ENCODE peak calls at places on chromosomes 13 and 19, in five cellular contexts. B, Q, F, C and G are unnamed samples.

GRCh38 chr19:35784401-35785086 is 9.2 kb downstream of the ARHGAP33 start:
- DNase-seq in B (no peak), Q (no peak), F (no peak), C (no peak), G (no peak)

GRCh38 chr19:493391-494170 is 2.7 kb upstream of the MADCAM1 start:
- DNase-seq in B (no peak), Q (peak), F (no peak), C (no peak), G (no peak)

GRCh38 chr13:57003682-57004081 is 137.0 kb upstream of the PRR20A start:
- DNase-seq in B (no peak), Q (no peak), F (no peak), C (no peak), G (no peak)

GRCh38 chr13:32381539-32381938 is 46.4 kb downstream of the N4BP2L1 start:
- DNase-seq in B (no peak), Q (peak), F (no peak), C (no peak), G (no peak)

GRCh38 chr13:107866666-107867623 is 348.4 kb downstream of the LIG4 start:
- DNase-seq in B (no peak), Q (no peak), F (no peak), C (peak), G (no peak)

GRCh38 chr19:47540748-47541147 is 25.9 kb upstream of the NAPA start:
- DNase-seq in B (no peak), Q (no peak), F (no peak), C (no peak), G (no peak)

GRCh38 chr13:35646061-35646774 is 169.7 kb upstream of the MAB21L1 start:
- DNase-seq in B (no peak), Q (no peak), F (no peak), C (no peak), G (no peak)

GRCh38 chr13:108769213-108770070 is 140.0 kb downstream of the MYO16 start:
- DNase-seq in B (no peak), Q (no peak), F (no peak), C (no peak), G (no peak)

GRCh38 chr19:50190439-50190891 is 13.0 kb upstream of the MYH14 start:
- DNase-seq in B (no peak), Q (no peak), F (no peak), C (no peak), G (no peak)

GRCh38 chr13:44792096-44792495 is 197.2 kb downstream of the NUFIP1 start:
- DNase-seq in B (no peak), Q (no peak), F (no peak), C (no peak), G (no peak)

GRCh38 chr19:14073925-14074838 is 1.6 kb downstream of the MISP3 start:
- DNase-seq in B (no peak), Q (peak), F (no peak), C (no peak), G (no peak)

GRCh38 chr13:50678464-50679162 is 164.9 kb downstream of the DLEU7 start:
- DNase-seq in B (no peak), Q (no peak), F (no peak), C (no peak), G (no peak)

GRCh38 chr13:63307239-63307638 is 1891.6 kb upstream of the PCDH20 start:
- DNase-seq in B (no peak), Q (no peak), F (no peak), C (peak), G (no peak)

GRCh38 chr19:33263325-33264023 is 37.8 kb upstream of the SLC7A10 start:
- DNase-seq in B (no peak), Q (no peak), F (no peak), C (no peak), G (no peak)

DNA sequence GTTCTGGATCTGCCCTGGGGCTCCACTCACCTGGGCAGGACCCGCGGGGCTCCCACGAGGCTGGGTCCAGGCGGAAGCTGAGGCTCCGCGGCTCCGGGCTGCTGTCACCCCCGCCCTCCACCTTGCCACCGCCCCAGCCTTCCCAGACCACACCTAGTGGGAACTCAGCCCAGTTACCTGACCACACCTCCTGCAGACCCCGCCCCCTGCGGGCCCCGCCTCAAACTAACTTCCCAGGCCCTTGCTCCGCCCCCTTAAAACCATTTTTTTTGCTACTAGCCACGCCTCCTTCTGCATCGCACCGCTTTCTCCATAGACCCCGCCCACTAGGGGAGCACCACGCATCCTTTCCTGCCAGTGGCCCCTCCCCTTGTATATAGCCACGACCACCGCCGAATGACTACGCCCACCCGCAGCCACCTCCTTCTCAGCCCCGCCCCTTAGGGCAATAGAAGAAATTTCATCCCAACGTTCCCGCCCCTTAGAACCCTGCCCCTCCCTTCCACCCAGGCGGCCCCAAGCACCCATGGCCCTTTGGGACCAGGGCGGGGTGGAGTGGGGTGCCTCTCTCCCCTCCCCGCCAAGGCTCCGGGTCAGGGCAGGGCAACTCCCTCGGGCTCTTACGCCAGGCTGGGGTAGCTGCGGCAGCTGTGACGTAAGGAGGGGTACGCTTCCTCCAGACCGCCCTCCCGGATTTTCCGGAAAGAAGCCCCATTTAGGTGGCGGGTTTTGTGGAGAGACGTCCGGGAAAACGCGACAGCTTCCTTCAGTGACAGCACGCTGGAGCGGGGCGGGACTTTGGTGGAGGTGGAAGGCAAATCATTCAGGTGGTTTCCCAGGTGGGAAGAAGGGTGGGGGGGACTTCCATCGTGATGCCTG is at the start of gene SH2D3A:
- DNase-seq in B (peak), Q (peak), F (no peak), C (peak), G (peak)
- TF ChIP-seq POLR2A in B (no peak), Q (no peak), F (no peak), C (peak), G (peak)

DNA sequence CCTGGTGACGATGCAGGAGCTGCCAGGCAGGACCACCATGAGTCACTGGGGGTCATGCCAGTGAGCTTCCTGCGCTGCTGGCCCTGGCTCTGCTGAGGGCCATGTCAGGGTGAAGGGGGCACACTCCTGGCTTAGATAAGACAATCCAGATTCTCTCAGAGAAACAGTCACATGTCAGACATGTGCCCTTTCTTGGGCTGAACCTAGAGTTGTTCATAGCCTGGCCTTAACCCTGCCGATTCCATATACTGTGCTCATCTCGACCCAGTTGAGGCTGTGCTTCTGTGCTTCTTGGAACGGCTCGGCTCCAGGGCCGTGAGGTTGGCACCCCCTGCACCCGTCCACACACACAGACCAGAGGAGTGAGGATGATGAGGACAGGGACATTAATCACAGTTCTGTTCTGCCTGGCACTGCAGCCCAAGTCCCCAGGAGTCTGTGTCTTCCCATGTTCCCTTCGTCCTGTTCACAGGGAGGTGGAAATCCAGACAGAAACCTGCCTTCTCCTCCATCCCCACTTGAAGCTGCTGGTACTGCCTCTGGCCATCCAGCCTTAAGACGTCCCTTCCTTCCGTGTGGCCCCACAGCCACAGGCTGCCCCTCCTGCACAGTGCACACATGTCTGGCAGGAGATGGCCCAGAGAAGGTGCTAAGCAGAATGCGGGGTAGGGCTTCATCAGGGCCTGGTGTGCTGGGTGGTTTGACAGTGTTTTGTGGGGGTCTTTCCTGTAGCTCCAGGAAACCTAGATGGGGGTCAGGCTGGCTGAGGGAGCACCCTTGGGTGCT is 50.0 kb downstream of the LYL1 start:
- DNase-seq in B (no peak), Q (no peak), F (no peak), C (no peak), G (no peak)
- TF ChIP-seq POLR2A in B (no peak), Q (no peak), F (no peak), C (no peak), G (no peak)

DNA sequence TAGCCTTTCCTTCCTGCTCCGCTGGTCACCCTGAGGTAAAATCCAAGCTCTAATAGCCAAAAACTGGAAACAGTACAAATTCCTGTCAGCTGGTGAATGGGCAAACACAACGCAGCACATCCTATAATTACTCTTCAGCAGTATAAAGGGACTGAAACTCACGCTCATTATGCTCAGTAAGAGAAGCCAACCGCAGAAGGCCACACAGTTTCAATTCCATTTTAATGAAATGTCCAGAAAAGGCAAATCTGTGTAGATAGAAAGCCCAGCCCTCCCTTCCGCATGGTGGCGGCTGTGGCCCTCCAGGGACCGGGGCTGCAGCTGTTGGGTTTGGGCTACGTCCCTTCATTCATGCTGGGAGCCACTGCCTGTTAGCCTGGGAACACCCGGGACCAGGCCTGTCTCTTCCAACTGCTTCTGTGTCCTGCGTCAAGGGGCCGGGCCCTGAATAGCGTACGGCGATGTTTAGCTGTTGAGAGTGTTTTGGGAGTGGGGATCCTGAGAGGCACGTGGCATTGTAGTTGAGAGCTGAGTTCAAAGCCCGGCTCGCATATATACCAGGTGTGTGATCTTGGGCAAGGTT is 23.5 kb downstream of the NKPD1 start:
- DNase-seq in B (no peak), Q (no peak), F (no peak), C (no peak), G (no peak)
- TF ChIP-seq POLR2A in B (no peak), Q (no peak), F (no peak), C (no peak), G (no peak)

GRCh38 chr13:52009985-52010384 is 1.3 kb downstream of the ATP7B start:
- DNase-seq in B (no peak), Q (no peak), F (no peak), C (no peak), G (no peak)
- TF ChIP-seq POLR2A in B (no peak), Q (no peak), F (no peak), C (no peak), G (no peak)

DNA sequence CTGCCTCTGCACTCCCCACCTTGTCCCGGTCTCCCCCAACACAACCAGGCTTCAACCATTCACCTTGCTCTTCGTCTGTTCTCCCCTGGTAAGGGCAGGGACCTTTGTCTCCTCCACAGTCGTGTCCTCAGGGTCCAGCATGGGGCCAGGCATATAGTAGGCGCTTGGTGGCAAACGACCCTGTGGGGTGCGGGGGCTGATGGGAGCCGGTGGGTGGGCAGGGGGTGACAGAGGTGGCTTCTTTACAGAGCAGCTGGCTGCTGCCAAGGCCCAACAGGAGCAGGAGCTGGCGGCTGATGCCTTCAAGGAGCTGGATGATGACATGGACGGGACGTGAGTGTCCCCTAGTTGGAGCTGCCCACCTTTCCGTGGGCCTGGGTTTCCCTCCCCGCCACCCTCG is 9.7 kb downstream of the PRKCSH start:
- DNase-seq in B (no peak), Q (no peak), F (no peak), C (no peak), G (no peak)
- TF ChIP-seq POLR2A in B (no peak), Q (no peak), F (no peak), C (no peak), G (no peak)

GRCh38 chr19:3380829-3381228 is 14.4 kb downstream of the NFIC start:
- DNase-seq in B (no peak), Q (no peak), F (no peak), C (peak), G (no peak)

GRCh38 chr19:3381701-3382372 is 15.5 kb downstream of the NFIC start:
- DNase-seq in B (no peak), Q (peak), F (no peak), C (no peak), G (no peak)

GRCh38 chr19:3386447-3387234 is 20.3 kb downstream of the NFIC start:
- DNase-seq in B (no peak), Q (peak), F (no peak), C (no peak), G (no peak)

GRCh38 chr19:3382460-3383100 is 16.2 kb downstream of the NFIC start:
- DNase-seq in B (no peak), Q (no peak), F (no peak), C (no peak), G (no peak)

DNA sequence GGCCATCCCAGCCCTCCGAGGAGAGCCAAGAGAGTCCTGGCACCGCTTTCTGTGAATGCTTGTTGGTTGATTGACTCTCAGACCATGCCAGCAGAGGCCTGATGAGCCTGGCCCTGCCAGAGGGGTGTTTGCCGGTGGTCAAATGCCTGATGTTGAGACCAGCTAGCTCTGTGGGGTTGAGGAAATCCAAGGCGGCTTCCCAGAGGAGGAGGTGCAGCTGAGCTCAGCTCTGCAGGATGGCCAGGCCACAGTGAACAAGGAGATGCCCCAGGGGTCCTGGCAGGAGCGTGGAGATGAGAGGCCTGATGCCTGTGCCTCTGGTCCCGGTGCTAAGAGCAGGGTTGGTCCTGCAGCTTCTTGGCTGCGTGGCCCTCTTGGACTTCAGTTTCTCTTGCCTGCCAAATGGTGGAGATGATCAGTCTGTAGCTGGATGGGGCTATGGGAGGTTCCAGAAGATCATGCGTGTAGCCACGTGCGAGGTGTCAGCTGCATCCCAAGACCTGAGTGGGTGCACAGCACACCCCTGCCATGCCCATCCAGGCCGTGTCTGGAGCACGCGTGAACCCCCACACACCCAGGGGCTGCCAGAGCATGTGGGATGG is 16.8 kb downstream of the NFIC start:
- DNase-seq in B (peak), Q (peak), F (no peak), C (no peak), G (peak)
- TF ChIP-seq POLR2A in B (no peak), Q (peak), F (no peak), C (no peak), G (no peak)

GRCh38 chr19:53809518-53810186 is 14.5 kb downstream of the NLRP12 start:
- DNase-seq in B (no peak), Q (no peak), F (no peak), C (no peak), G (no peak)
- TF ChIP-seq POLR2A in B (no peak), Q (no peak), F (no peak), C (no peak), G (no peak)

GRCh38 chr13:37058801-37059135 is 720 bp downstream of the SUPT20H start:
- DNase-seq in B (no peak), Q (peak), F (no peak), C (no peak), G (no peak)

GRCh38 chr13:37059848-37060192 is 332 bp upstream of the SUPT20H start:
- DNase-seq in B (no peak), Q (no peak), F (no peak), C (no peak), G (no peak)

DNA sequence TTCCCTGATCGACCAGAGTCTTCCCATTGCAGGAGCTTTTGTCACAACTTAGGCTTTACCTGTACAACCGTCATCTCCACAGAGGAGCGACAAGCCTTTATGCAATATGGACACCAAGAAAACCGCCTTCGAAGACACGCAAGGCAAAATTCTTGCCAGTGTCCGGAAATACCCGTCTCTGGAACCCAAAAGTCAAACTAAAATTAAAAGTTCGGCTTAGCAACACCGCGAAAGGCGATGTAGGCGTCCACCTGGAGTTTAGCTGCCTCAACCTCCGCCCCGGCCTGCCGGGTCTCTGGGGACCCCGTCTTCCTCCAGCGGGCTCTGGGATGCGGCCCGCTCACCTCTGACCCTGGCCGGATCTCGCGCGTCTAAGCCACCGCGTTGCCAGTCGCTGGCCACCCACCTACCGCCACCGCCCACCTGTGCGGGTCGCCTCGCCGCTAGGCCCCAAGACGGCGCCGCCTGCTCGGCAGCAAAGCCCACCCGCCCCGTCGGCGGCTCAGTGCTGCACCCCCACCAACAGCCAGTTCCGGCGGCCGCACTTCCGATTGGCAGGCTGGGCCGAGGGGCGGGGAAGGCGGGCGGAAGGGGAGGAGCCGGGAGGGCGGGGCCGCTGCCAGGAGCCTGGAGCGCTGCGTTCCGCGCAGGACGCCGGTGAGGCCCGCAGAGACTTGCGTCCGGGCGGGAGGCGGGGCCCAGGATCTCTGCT is at the start of gene SUPT20H:
- DNase-seq in B (peak), Q (peak), F (no peak), C (peak), G (peak)
- TF ChIP-seq POLR2A in B (no peak), Q (peak), F (no peak), C (peak), G (peak)

GRCh38 chr19:2648528-2648937 is 54.0 kb downstream of the GNG7 start:
- DNase-seq in B (peak), Q (peak), F (no peak), C (peak), G (peak)
- TF ChIP-seq POLR2A in B (no peak), Q (no peak), F (no peak), C (no peak), G (no peak)